ENCODE peak calls at places on chromosome 15, in ten cellular contexts. M, U, L, T, G, P, Q, Z, X and V are unnamed samples.

GRCh38 chr15:23855947-23856346 is 168.8 kb upstream of the NDN start:
- DNase-seq in G (no peak), P (no peak), U (no peak), L (no peak), X (no peak), M (no peak), Z (no peak), Q (no peak), T (no peak), V (no peak)

GRCh38 chr15:83178869-83179325 is 28.7 kb downstream of the HDGFL3 start:
- DNase-seq in P (no peak), Z (no peak), G (no peak), L (peak), Q (no peak), X (no peak), U (no peak), T (no peak), M (no peak), V (no peak)

GRCh38 chr15:50141856-50142255 is 22.8 kb upstream of the ATP8B4 start:
- DNase-seq in M (no peak), Z (no peak), P (no peak), U (no peak), T (no peak), Q (no peak), G (no peak), L (no peak), X (no peak), V (no peak)

GRCh38 chr15:76991048-76991447 is 3.9 kb upstream of the PSTPIP1 start:
- DNase-seq in M (no peak), Q (no peak), G (no peak), L (no peak), X (no peak), Z (no peak), T (no peak), P (no peak), U (peak), V (no peak)

GRCh38 chr15:60704717-60705116 is 225.8 kb upstream of the ICE2 start:
- DNase-seq in Z (no peak), X (no peak), G (no peak), Q (no peak), P (no peak), U (no peak), T (no peak), L (no peak), M (no peak), V (no peak)

GRCh38 chr15:65991721-65992472 is 122.6 kb downstream of the RAB11A start:
- DNase-seq in Z (no peak), G (no peak), X (no peak), U (no peak), Q (no peak), T (no peak), L (no peak), M (no peak), P (no peak), V (no peak)

GRCh38 chr15:79828447-79828846 is 68.4 kb downstream of the MTHFS start:
- DNase-seq in P (no peak), Z (no peak), L (no peak), M (no peak), Q (no peak), X (no peak), G (no peak), U (no peak), T (no peak), V (no peak)

GRCh38 chr15:77419050-77419835 is 661 bp downstream of the PEAK1 start:
- DNase-seq in L (peak), X (peak), G (peak), Q (peak), M (peak), T (no peak), P (peak), U (peak), Z (peak), V (peak)

GRCh38 chr15:80041497-80042253 is 17.8 kb upstream of the ZFAND6 start:
- DNase-seq in M (no peak), T (no peak), G (no peak), X (no peak), Q (no peak), P (no peak), Z (no peak), L (no peak), U (no peak), V (no peak)

GRCh38 chr15:101280007-101280406 is 2.7 kb upstream of the SELENOS start:
- DNase-seq in L (no peak), U (no peak), P (no peak), T (no peak), Z (no peak), G (no peak), X (no peak), M (no peak), Q (no peak), V (no peak)

GRCh38 chr15:90037961-90038633 is 37.0 kb downstream of the ZNF710 start:
- DNase-seq in L (no peak), X (peak), P (no peak), Z (peak), Q (no peak), T (no peak), G (no peak), U (no peak), M (no peak), V (peak)

GRCh38 chr15:69482686-69483256 is 30.2 kb downstream of the RPLP1 start:
- DNase-seq in P (no peak), Z (no peak), U (no peak), G (no peak), L (no peak), X (no peak), T (no peak), M (no peak), Q (no peak), V (no peak)

GRCh38 chr15:85443593-85444328 is 63.4 kb downstream of the AKAP13 start:
- DNase-seq in M (no peak), Z (peak), G (peak), X (peak), Q (no peak), L (peak), T (no peak), P (no peak), U (no peak), V (peak)

GRCh38 chr15:74866090-74866489 is 7.1 kb downstream of the SCAMP2 start:
- DNase-seq in P (peak), Z (peak), Q (no peak), G (peak), X (peak), L (no peak), T (no peak), U (no peak), M (no peak), V (peak)